ENCODE peak calls at places on chromosomes 13 and 19, in nine cellular contexts. S, Q, C, J, P, U, D, X and H are unnamed samples.
A peak's percentile ranks its signal among the peaks of the same experiment; 100 is the strongest.

GRCh38 chr19:13588953-13589833 is 82.9 kb upstream of the CACNA1A start:
- DNase-seq in S (peak; percentile 85), Q (peak; percentile 65), C (peak; percentile 66), J (peak; percentile 36), P (peak; percentile 41), U (peak; percentile 59), D (peak; percentile 72), X (peak; percentile 77), H (no peak)

GRCh38 chr19:21602105-21602658 is 96.8 kb downstream of the ZNF429 start:
- DNase-seq in S (no peak), Q (no peak), C (no peak), J (no peak), P (no peak), U (no peak), D (no peak), X (no peak), H (no peak)

GRCh38 chr13:113980489-113981064 is 6.7 kb upstream of the C13orf46 start:
- DNase-seq in S (peak; percentile 31), Q (no peak), C (no peak), J (no peak), P (no peak), U (peak; percentile 35), D (peak; percentile 59), X (no peak), H (no peak)

GRCh38 chr19:38583219-38583984 is 34.4 kb downstream of the MAP4K1 start:
- DNase-seq in S (peak; percentile 59), Q (no peak), C (no peak), J (no peak), P (no peak), U (no peak), D (no peak), X (no peak), H (no peak)

GRCh38 chr19:45999653-46000121 is 4.4 kb downstream of the CCDC61 start:
- DNase-seq in S (no peak), Q (peak; percentile 45), C (no peak), J (no peak), P (peak; percentile 43), U (no peak), D (no peak), X (no peak), H (no peak)

GRCh38 chr13:46126552-46127171 is 21.8 kb upstream of the CPB2 start:
- DNase-seq in S (peak; percentile 82), Q (peak; percentile 66), C (peak; percentile 80), J (no peak), P (peak; percentile 68), U (peak; percentile 81), D (no peak), X (peak; percentile 78), H (no peak)

GRCh38 chr19:14394167-14394566 is 12.9 kb downstream of the ADGRE5 start:
- DNase-seq in S (no peak), Q (no peak), C (no peak), J (no peak), P (no peak), U (no peak), D (no peak), X (no peak), H (no peak)

GRCh38 chr19:4721196-4721595 is 2.4 kb downstream of the DPP9 start:
- DNase-seq in S (no peak), Q (no peak), C (no peak), J (no peak), P (no peak), U (no peak), D (no peak), X (no peak), H (no peak)

GRCh38 chr13:96785986-96786385 is 208.3 kb downstream of the OXGR1 start:
- DNase-seq in S (no peak), Q (no peak), C (no peak), J (no peak), P (no peak), U (no peak), D (no peak), X (no peak), H (no peak)

GRCh38 chr19:48724796-48725753 is 5.5 kb upstream of the MAMSTR start:
- DNase-seq in S (no peak), Q (peak; percentile 84), C (no peak), J (peak; percentile 80), P (peak; percentile 93), U (no peak), D (peak; percentile 86), X (no peak), H (no peak)

GRCh38 chr13:101700598-101700997 is 248.1 kb downstream of the ITGBL1 start:
- DNase-seq in S (no peak), Q (no peak), C (no peak), J (no peak), P (no peak), U (no peak), D (no peak), X (no peak), H (no peak)

GRCh38 chr13:96091164-96091931 is 1.4 kb downstream of the HS6ST3 start:
- DNase-seq in S (no peak), Q (no peak), C (no peak), J (peak; percentile 33), P (no peak), U (peak; percentile 44), D (no peak), X (peak; percentile 33), H (no peak)

GRCh38 chr13:107551521-107551920 is 663.8 kb downstream of the LIG4 start:
- DNase-seq in S (no peak), Q (no peak), C (no peak), J (no peak), P (no peak), U (no peak), D (no peak), X (no peak), H (no peak)

DNA sequence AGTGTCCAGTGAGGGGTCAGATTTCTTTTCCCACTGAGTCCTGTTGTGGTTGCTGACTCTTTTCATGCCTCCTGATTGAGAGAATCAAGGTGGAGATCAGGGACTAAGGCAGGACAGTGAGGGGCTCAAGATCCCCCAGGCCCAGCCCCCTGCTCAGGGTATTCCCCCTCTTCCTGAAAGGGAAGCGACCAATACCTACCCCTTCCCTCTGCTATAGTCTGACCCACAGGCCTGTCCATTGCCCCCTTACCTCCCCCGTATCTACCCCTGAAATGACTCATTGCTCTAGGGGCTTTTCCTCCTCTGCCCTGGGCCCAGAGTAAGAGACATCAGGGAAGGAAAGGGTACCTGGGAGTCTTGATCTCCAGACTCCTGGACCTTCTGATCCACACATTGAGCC is 1320.5 kb downstream of the UQCRFS1 start:
- DNase-seq in S (no peak), Q (no peak), C (no peak), J (no peak), P (no peak), U (no peak), D (no peak), X (no peak), H (no peak)
- TF ChIP-seq POLR2A in S (no peak), Q (no peak), C (no peak), J (no peak), P (no peak), U (no peak), D (no peak), X (no peak), H (no peak)

DNA sequence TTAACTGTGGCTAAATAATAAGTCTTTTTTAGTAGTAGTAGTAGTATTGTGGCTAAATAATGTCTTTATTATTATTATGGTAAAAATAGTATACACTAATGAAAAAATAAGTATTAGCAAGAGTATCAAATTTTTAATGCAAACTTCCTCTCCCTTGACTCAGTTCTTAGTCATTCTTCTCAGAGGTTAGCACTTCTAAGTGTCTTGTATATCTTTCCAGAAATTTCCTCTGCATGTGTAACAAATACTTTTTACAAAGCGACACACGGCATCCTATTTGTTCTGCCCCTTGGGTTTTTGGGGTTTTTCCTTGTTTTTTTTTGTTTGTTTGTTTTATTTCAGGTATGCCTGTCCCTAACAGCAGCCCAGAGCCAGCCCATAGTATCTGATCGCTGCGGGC is 20.9 kb downstream of the SIN3B start:
- DNase-seq in S (no peak), Q (no peak), C (no peak), J (no peak), P (peak; percentile 80), U (no peak), D (no peak), X (no peak), H (no peak)
- H3K27ac ChIP-seq in S (no peak overlapping the region), Q (no peak overlapping the region), C (peak overlapping the region; percentile 72), J (no peak overlapping the region), P (peak overlapping the region; percentile 18), U (no peak overlapping the region), D (no peak overlapping the region), X (no peak overlapping the region), H (no peak overlapping the region)

GRCh38 chr19:1168877-1169791 is 4.9 kb downstream of the SBNO2 start:
- DNase-seq in S (peak; percentile 76), Q (peak; percentile 73), C (no peak), J (peak; percentile 64), P (peak; percentile 85), U (peak; percentile 89), D (peak; percentile 80), X (peak; percentile 82), H (no peak)
- TF ChIP-seq POLR2A in S (no peak), Q (peak; percentile 11), C (no peak), J (peak; percentile 30), P (peak; percentile 63), U (peak; percentile 51), D (peak; percentile 24), X (no peak), H (no peak)

GRCh38 chr13:26477681-26478080 is 79.8 kb upstream of the WASF3 start:
- DNase-seq in S (no peak), Q (no peak), C (no peak), J (no peak), P (no peak), U (no peak), D (no peak), X (no peak), H (no peak)

GRCh38 chr13:26474286-26474685 is 83.2 kb upstream of the WASF3 start:
- DNase-seq in S (no peak), Q (no peak), C (no peak), J (no peak), P (no peak), U (no peak), D (no peak), X (no peak), H (no peak)

GRCh38 chr13:26475176-26476110 is 82.0 kb upstream of the WASF3 start:
- DNase-seq in S (no peak), Q (no peak), C (no peak), J (no peak), P (no peak), U (no peak), D (no peak), X (no peak), H (no peak)

GRCh38 chr13:26476111-26476743 is 81.3 kb upstream of the WASF3 start:
- DNase-seq in S (no peak), Q (no peak), C (no peak), J (no peak), P (peak; percentile 50), U (no peak), D (no peak), X (no peak), H (no peak)

DNA sequence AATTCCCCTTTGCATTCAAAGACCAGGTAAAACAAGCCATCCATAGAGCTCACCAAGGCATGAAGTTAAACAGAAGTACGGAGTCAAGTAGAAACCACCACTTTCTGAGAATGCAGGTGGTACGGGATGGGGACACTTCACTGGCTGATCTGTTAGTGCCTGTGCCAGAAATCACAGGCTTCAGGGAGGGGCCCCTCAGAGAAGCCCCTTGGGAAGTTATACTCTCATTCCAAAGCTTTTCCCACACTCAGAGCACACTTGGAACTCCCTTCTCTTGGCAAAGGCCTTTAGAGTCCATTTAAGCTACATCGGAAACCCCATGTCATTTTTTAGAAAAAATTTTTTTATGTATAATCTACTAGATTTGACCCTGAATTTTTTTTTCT is 80.7 kb upstream of the WASF3 start:
- DNase-seq in S (no peak), Q (no peak), C (no peak), J (no peak), P (no peak), U (no peak), D (no peak), X (no peak), H (no peak)
- H3K27ac ChIP-seq in S (no peak overlapping the region), Q (no peak overlapping the region), C (no peak overlapping the region), J (no peak overlapping the region), P (peak overlapping the region; percentile 77), U (no peak overlapping the region), D (no peak overlapping the region), X (no peak overlapping the region), H (no peak overlapping the region)